ENCODE peak calls at places on chromosomes 12 and 14, in six cellular contexts. G is tibial artery, Y is PC-9, W is IMR-90, A is coronary artery, L is AG09309. F is an unnamed sample.

GRCh38 chr14:55766071-55766470 is 186.1 kb downstream of the KTN1 start:
- DNase-seq in Y (no peak), L (no peak), G (no peak), W (no peak), A (no peak), F (no peak)

GRCh38 chr12:27148791-27149190 is 66.4 kb upstream of the C12orf71 start:
- DNase-seq in Y (no peak), W (no peak), G (no peak), A (no peak), L (no peak), F (no peak)

GRCh38 chr12:48995061-48995879 is 3.9 kb downstream of the DDN start:
- DNase-seq in Y (peak), A (no peak), G (peak), W (peak), L (no peak), F (peak)

GRCh38 chr12:88579941-88580871 is at the start of gene KITLG:
- DNase-seq in W (peak), L (no peak), A (peak), Y (peak), G (peak), F (peak)

GRCh38 chr14:70084226-70084625 is 104.5 kb downstream of the SLC8A3 start:
- DNase-seq in Y (no peak), L (no peak), G (no peak), A (no peak), W (no peak), F (no peak)

GRCh38 chr12:69648476-69648875 is 37.8 kb upstream of the LRRC10 start:
- DNase-seq in L (peak), A (no peak), Y (no peak), W (peak), G (no peak), F (no peak)

GRCh38 chr12:116524964-116525379 is 34.2 kb upstream of the MAP1LC3B2 start:
- DNase-seq in L (no peak), G (no peak), Y (no peak), W (peak), A (no peak), F (no peak)

GRCh38 chr14:87149583-87150354 is 843.2 kb downstream of the GALC start:
- DNase-seq in G (no peak), A (no peak), W (peak), Y (no peak), L (no peak), F (no peak)

GRCh38 chr12:25130741-25131188 is 64.2 kb downstream of the DNAI7 start:
- DNase-seq in Y (no peak), L (peak), G (no peak), W (peak), A (no peak), F (no peak)

GRCh38 chr12:40336573-40337199 is 111.9 kb downstream of the LRRK2 start:
- DNase-seq in W (peak), Y (no peak), L (no peak), A (no peak), G (no peak), F (no peak)

GRCh38 chr14:93784878-93785277 is 3.4 kb downstream of the PRIMA1 start:
- DNase-seq in W (no peak), G (no peak), Y (no peak), A (no peak), L (no peak), F (no peak)

GRCh38 chr14:67477926-67478915 is 10.3 kb downstream of the TMEM229B start:
- DNase-seq in W (no peak), A (no peak), Y (no peak), L (no peak), G (no peak), F (no peak)

GRCh38 chr12:113239288-113239771 is 18.1 kb downstream of the TPCN1 start:
- DNase-seq in A (no peak), L (no peak), G (peak), W (no peak), Y (no peak), F (no peak)

GRCh38 chr14:34257505-34257904 is 204.5 kb downstream of the SPTSSA start:
- DNase-seq in A (no peak), L (no peak), W (no peak), G (no peak), Y (peak), F (no peak)

GRCh38 chr14:105060751-105061427 is 4.3 kb downstream of the GPR132 start:
- DNase-seq in L (no peak), A (no peak), W (no peak), G (no peak), Y (no peak), F (no peak)

GRCh38 chr12:115259968-115260806 is 576.2 kb upstream of the TBX3 start:
- DNase-seq in Y (no peak), W (no peak), A (no peak), G (no peak), L (no peak), F (no peak)

GRCh38 chr14:102544745-102545460 is 35.3 kb upstream of the ANKRD9 start:
- DNase-seq in L (no peak), A (no peak), W (no peak), Y (peak), G (no peak), F (no peak)

GRCh38 chr14:73786942-73787759 is 64.5 kb upstream of the PTGR2 start:
- DNase-seq in W (peak), A (peak), G (peak), L (no peak), Y (peak), F (no peak)

GRCh38 chr12:80040075-80040738 is 59.1 kb upstream of the OTOGL start:
- DNase-seq in A (no peak), G (no peak), L (peak), Y (no peak), W (peak), F (no peak)

GRCh38 chr12:132478845-132479244 is 11.1 kb upstream of the FBRSL1 start:
- DNase-seq in Y (no peak), A (no peak), L (no peak), W (no peak), G (no peak), F (no peak)

GRCh38 chr12:39618701-39619100 is 902 bp downstream of the ABCD2 start:
- DNase-seq in W (no peak), G (no peak), A (no peak), L (no peak), Y (no peak), F (no peak)

GRCh38 chr14:69346710-69347109 is 51.4 kb downstream of the ERH start:
- DNase-seq in L (no peak), A (no peak), Y (peak), W (no peak), G (no peak), F (no peak)

GRCh38 chr12:123808167-123808566 is 46.1 kb downstream of the DNAH10 start:
- DNase-seq in Y (peak), A (no peak), G (no peak), L (no peak), W (peak), F (no peak)

GRCh38 chr14:55500219-55500701 is 59.8 kb upstream of the TBPL2 start:
- DNase-seq in L (no peak), G (no peak), Y (no peak), W (no peak), A (no peak), F (no peak)

GRCh38 chr12:89162704-89163261 is 189.5 kb downstream of the DUSP6 start:
- DNase-seq in L (peak), Y (peak), G (peak), A (peak), W (peak), F (no peak)

GRCh38 chr12:109292342-109292711 is 16.8 kb downstream of the FOXN4 start:
- DNase-seq in A (no peak), G (no peak), L (no peak), W (no peak), Y (no peak), F (no peak)

GRCh38 chr14:22460461-22461195 is 128.4 kb downstream of the DAD1 start:
- DNase-seq in L (no peak), A (no peak), Y (no peak), W (peak), G (no peak), F (no peak)

GRCh38 chr14:97301931-97302559 is 504.9 kb downstream of the VRK1 start:
- DNase-seq in Y (no peak), L (no peak), A (no peak), G (no peak), W (no peak), F (no peak)

GRCh38 chr12:52243774-52244614 is 11.0 kb downstream of the KRT7 start:
- DNase-seq in G (peak), W (peak), L (peak), Y (peak), A (peak), F (peak)

GRCh38 chr14:22296722-22297121 is 292.3 kb downstream of the DAD1 start:
- DNase-seq in G (no peak), Y (no peak), A (no peak), L (no peak), W (peak), F (no peak)

GRCh38 chr12:52310622-52311281 is 10.4 kb downstream of the KRT83 start:
- DNase-seq in A (no peak), G (no peak), W (peak), L (no peak), Y (no peak), F (no peak)

GRCh38 chr14:49692895-49693737 is at the start of gene KLHDC1:
- DNase-seq in W (peak), L (peak), Y (peak), A (peak), G (peak), F (peak)

GRCh38 chr12:43109626-43110345 is 442.2 kb downstream of the ADAMTS20 start:
- DNase-seq in W (no peak), Y (no peak), A (no peak), L (no peak), G (no peak), F (no peak)

GRCh38 chr12:3803865-3804472 is 51.1 kb upstream of the CRACR2A start:
- DNase-seq in A (no peak), L (peak), G (peak), Y (peak), W (peak), F (peak)

GRCh38 chr14:38336298-38336697 is 80.4 kb upstream of the CLEC14A start:
- DNase-seq in Y (no peak), L (no peak), G (no peak), W (no peak), A (no peak), F (no peak)

GRCh38 chr12:569091-569676 is 94.1 kb downstream of the NINJ2 start:
- DNase-seq in Y (no peak), A (no peak), L (no peak), W (no peak), G (peak), F (no peak)

GRCh38 chr12:60101715-60102114 is 505.9 kb downstream of the SLC16A7 start:
- DNase-seq in L (peak), G (no peak), A (no peak), Y (no peak), W (peak), F (no peak)

GRCh38 chr12:16155938-16156337 is 121.5 kb downstream of the SLC15A5 start:
- DNase-seq in G (no peak), Y (no peak), W (no peak), A (no peak), L (no peak), F (no peak)
- TF ChIP-seq CTCF in G (no peak), Y (no peak), W (no peak), A (no peak), L (no peak), F (no peak)

GRCh38 chr12:29067430-29067829 is 81.6 kb upstream of the FAR2 start:
- DNase-seq in Y (no peak), L (no peak), A (no peak), W (no peak), G (peak), F (no peak)
- TF ChIP-seq CTCF in Y (no peak), L (no peak), A (no peak), W (no peak), G (no peak), F (no peak)

DNA sequence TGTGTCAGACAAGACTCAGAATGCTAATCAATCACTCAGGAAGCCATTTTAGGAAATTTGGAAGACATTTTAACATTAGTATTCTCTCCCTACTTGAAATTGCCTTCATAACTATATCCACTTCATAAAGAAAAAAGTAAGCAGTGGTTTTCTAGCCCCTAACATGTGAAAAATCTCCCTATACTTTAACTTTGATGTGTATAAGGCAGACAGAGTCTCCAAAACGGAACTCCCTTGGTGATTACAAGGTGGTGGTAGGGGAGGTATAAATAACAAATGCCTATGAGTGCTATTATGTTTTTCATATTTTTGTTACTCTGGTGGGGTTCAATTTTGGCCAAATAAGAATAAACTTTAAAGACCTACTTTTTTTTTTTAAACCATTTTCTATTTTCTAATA is 300.3 kb downstream of the BTG1 start:
- DNase-seq in G (no peak), A (no peak), W (no peak), Y (no peak), L (no peak), F (no peak)
- TF ChIP-seq CTCF in G (no peak), A (no peak), W (no peak), Y (no peak), L (no peak), F (no peak)

GRCh38 chr12:104958009-104958945 is at the start of gene SLC41A2:
- DNase-seq in Y (peak), A (peak), W (peak), L (peak), G (peak), F (peak)
- TF ChIP-seq CTCF in Y (peak), A (no peak), W (peak), L (no peak), G (peak), F (no peak)

DNA sequence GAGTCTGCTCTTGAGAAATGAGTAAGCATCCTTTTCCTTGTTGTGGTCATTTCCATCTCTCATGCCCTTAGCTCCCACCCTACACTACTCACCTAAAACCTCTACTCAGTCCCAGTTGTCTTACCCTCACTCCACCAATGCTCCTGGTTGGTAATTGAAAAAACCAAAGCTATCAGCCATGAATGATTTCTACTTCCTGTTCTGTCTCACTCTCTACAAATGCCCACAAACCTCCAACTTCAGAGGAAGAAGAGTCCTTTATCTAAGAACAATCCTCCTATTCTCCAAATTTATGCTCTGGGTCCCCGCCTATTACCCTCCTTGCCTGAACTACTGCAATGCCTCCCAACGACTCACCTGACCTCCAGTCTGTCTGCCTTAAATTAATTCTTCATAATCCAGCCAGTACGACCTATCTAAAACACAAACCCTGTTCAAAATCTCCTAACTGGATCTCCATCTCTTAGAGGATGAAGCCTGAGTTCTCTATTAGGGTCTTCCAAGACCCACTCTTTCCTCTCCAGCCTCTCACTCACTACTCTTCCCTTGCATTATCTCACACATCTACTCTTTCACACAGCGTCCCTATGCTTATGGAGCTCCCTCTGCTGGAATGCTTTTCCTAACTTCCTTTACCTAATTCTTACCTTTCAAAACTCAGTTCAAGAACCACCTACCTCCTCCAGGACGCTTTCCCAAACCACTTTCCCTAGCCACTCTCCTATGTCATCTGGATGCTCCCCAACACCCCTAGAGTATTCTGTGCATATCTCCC is 2.2 kb downstream of the DHRS1 start:
- DNase-seq in W (peak), G (no peak), Y (no peak), L (no peak), A (no peak), F (no peak)
- TF ChIP-seq CTCF in W (peak), G (no peak), Y (peak), L (peak), A (no peak), F (no peak)

DNA sequence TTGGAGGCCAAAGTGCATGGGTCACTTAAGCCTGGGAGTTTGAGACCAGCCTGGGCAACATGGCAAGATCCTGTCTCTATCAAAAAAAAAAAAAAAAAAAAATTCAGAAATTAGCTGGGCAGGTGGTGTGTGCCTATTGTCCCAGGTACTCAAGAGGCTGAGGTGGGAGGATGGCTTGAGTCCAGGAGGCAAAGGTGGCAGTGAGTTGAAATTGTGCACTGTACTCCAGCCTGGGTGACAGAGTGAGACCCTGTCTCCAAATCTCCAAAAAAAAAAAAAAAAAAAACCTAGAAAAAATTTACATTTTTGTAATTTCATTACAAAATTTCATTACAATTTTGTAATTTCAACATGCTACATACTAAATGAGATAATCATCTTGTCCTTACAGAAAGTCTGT is 42.7 kb downstream of the SYNE2 start:
- DNase-seq in A (no peak), G (no peak), L (no peak), Y (no peak), W (no peak), F (no peak)
- TF ChIP-seq CTCF in A (no peak), G (no peak), L (no peak), Y (no peak), W (no peak), F (no peak)

GRCh38 chr12:47385587-47385986 is 305.8 kb upstream of the AMIGO2 start:
- DNase-seq in L (no peak), Y (no peak), G (no peak), A (no peak), W (no peak), F (no peak)

GRCh38 chr12:47378907-47379306 is 299.1 kb upstream of the AMIGO2 start:
- DNase-seq in W (peak), A (no peak), L (no peak), Y (no peak), G (no peak), F (no peak)

GRCh38 chr12:47378222-47378582 is 298.4 kb upstream of the AMIGO2 start:
- DNase-seq in A (no peak), Y (no peak), W (peak), G (no peak), L (no peak), F (no peak)

GRCh38 chr12:47383942-47384341 is 304.2 kb upstream of the AMIGO2 start:
- DNase-seq in L (no peak), W (peak), Y (no peak), G (no peak), A (no peak), F (no peak)

GRCh38 chr12:47382305-47382704 is 302.5 kb upstream of the AMIGO2 start:
- DNase-seq in L (no peak), A (no peak), G (no peak), W (no peak), Y (no peak), F (no peak)
- TF ChIP-seq CTCF in L (no peak), A (no peak), G (no peak), W (no peak), Y (no peak), F (no peak)

DNA sequence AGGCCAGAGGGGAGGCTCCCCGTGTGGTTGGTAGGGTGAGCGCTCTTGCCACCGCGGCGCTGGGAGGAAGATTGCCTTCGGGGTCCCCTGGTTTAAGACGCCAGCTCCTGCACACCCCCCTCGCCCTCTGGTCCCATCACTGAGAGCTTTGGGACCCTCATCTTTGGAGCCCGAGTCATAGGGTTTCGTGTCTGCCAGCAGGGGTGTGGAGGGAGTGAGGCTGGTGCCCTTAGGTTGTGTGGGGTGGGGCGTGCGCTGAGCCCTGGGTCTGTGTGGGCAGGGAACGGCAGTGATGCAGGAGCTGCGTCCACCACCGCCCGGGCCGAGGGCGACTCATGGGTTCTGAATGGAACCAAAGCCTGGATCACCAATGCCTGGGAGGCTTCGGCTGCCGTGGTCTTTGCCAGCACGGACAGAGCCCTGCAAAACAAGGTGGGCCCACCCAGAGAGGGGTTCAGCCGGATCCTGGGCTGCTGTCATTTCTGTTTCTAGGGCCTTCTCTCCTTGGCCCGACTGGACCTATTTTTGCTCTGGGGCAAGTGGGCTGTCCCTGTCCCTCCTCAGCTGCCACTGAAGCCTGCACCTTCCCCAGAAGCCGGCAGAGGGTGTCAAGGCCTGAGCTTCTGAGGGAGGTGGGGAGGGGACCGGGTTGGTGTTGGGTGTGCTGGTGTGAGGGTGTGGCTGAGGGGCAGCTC is 12.1 kb downstream of the ACADS start:
- DNase-seq in W (no peak), G (no peak), L (no peak), Y (no peak), A (no peak), F (no peak)
- TF ChIP-seq CTCF in W (peak), G (no peak), L (peak), Y (no peak), A (no peak), F (no peak)

DNA sequence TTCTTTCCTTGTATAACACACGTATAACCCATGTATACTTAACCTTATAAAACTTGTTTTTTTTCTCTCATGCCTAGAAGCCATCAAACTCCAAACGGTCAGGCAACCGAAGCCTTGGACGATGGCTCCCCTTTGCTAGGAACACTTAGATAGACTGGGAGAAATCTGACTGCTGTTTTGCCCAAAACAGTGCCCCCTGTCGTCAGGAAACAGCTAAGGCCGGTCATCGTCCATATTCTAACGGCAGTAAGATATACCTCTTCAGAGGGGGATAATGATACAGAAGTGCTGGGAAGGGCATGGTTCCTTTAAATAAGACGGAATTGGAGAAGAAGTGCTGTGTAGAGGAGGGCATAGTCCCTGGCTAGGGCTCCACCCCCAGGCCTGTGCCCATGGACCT is 130.5 kb downstream of the SLC41A2 start:
- DNase-seq in A (no peak), L (no peak), Y (no peak), G (no peak), W (no peak), F (no peak)
- TF ChIP-seq CTCF in A (no peak), L (peak), Y (no peak), G (no peak), W (peak), F (no peak)

F was measured in omental fat pad.